ENCODE peak calls at places on chromosomes 11 and 22, in six cellular contexts. One of them, this sample, is unnamed.

GRCh38 chr11:41281131-41281742 is 178.2 kb downstream of the LRRC4C start:
- DNase-seq in H9: no peak
- DNase-seq in IMR-90: no peak
- DNase-seq in trophoblast cell: peak; percentile 2
- DNase-seq in neuronal stem cell: no peak
- DNase-seq in H1: no peak
- DNase-seq in this sample: peak; percentile 13

GRCh38 chr11:102320679-102321078 is 3.4 kb downstream of the BIRC3 start:
- DNase-seq in H9: no peak
- DNase-seq in H1: no peak
- DNase-seq in IMR-90: no peak
- DNase-seq in trophoblast cell: no peak
- DNase-seq in neuronal stem cell: no peak
- DNase-seq in this sample: no peak

GRCh38 chr22:40418366-40419201 is 48.2 kb downstream of the SGSM3 start:
- DNase-seq in H1: peak; percentile 42
- DNase-seq in IMR-90: peak; percentile 56
- DNase-seq in H9: no peak
- DNase-seq in trophoblast cell: peak; percentile 38
- DNase-seq in neuronal stem cell: no peak
- DNase-seq in this sample: no peak

GRCh38 chr11:128796275-128796674 is 70.8 kb downstream of the KCNJ1 start:
- DNase-seq in H9: no peak
- DNase-seq in trophoblast cell: no peak
- DNase-seq in H1: no peak
- DNase-seq in IMR-90: peak; percentile 79
- DNase-seq in neuronal stem cell: no peak
- DNase-seq in this sample: no peak

GRCh38 chr11:116832350-116833290 is 2.9 kb downstream of the APOC3 start:
- DNase-seq in neuronal stem cell: no peak
- DNase-seq in IMR-90: no peak
- DNase-seq in trophoblast cell: no peak
- DNase-seq in H1: no peak
- DNase-seq in H9: no peak
- DNase-seq in this sample: no peak

GRCh38 chr11:22554221-22554620 is 71.4 kb downstream of the FANCF start:
- DNase-seq in H1: no peak
- DNase-seq in neuronal stem cell: no peak
- DNase-seq in trophoblast cell: no peak
- DNase-seq in IMR-90: no peak
- DNase-seq in H9: no peak
- DNase-seq in this sample: no peak

GRCh38 chr11:66347425-66348276 is at the start of gene B4GAT1:
- DNase-seq in H1: peak; percentile 84
- DNase-seq in H9: peak; percentile 83
- DNase-seq in neuronal stem cell: peak; percentile 92
- DNase-seq in IMR-90: peak; percentile 93
- DNase-seq in trophoblast cell: peak; percentile 95
- DNase-seq in this sample: peak; percentile 93

GRCh38 chr22:37907036-37907954 is 1.2 kb downstream of the MICALL1 start:
- DNase-seq in IMR-90: peak; percentile 15
- DNase-seq in H1: no peak
- DNase-seq in neuronal stem cell: no peak
- DNase-seq in trophoblast cell: peak; percentile 48
- DNase-seq in H9: no peak
- DNase-seq in this sample: peak; percentile 54

GRCh38 chr22:35021166-35021565 is 44.8 kb upstream of the ISX start:
- DNase-seq in neuronal stem cell: no peak
- DNase-seq in H9: no peak
- DNase-seq in IMR-90: no peak
- DNase-seq in H1: no peak
- DNase-seq in trophoblast cell: no peak
- DNase-seq in this sample: no peak

GRCh38 chr11:27227744-27228143 is 135.3 kb downstream of the CCDC34 start:
- DNase-seq in H9: no peak
- DNase-seq in neuronal stem cell: no peak
- DNase-seq in IMR-90: no peak
- DNase-seq in trophoblast cell: no peak
- DNase-seq in H1: no peak
- DNase-seq in this sample: no peak

GRCh38 chr11:68938816-68939582 is 35.3 kb downstream of the IGHMBP2 start:
- DNase-seq in H1: no peak
- DNase-seq in H9: no peak
- DNase-seq in neuronal stem cell: no peak
- DNase-seq in trophoblast cell: no peak
- DNase-seq in IMR-90: no peak
- DNase-seq in this sample: no peak

GRCh38 chr11:108220721-108221346 is 1.6 kb downstream of the NPAT start:
- DNase-seq in H9: no peak
- DNase-seq in IMR-90: no peak
- DNase-seq in H1: no peak
- DNase-seq in trophoblast cell: peak; percentile 43
- DNase-seq in neuronal stem cell: no peak
- DNase-seq in this sample: peak; percentile 30

GRCh38 chr22:31628969-31629723 is 32.9 kb downstream of the PISD start:
- DNase-seq in neuronal stem cell: no peak
- DNase-seq in H9: peak; percentile 28
- DNase-seq in IMR-90: no peak
- DNase-seq in trophoblast cell: no peak
- DNase-seq in H1: no peak
- DNase-seq in this sample: no peak

GRCh38 chr11:110921742-110922200 is 209.5 kb upstream of the ARHGAP20 start:
- DNase-seq in H9: peak; percentile 44
- DNase-seq in IMR-90: peak; percentile 50
- DNase-seq in H1: no peak
- DNase-seq in neuronal stem cell: no peak
- DNase-seq in trophoblast cell: no peak
- DNase-seq in this sample: no peak

GRCh38 chr22:42680648-42681047 is 31.5 kb upstream of the CYB5R3 start:
- DNase-seq in IMR-90: peak; percentile 98
- DNase-seq in H9: no peak
- DNase-seq in neuronal stem cell: no peak
- DNase-seq in H1: no peak
- DNase-seq in trophoblast cell: peak; percentile 99
- DNase-seq in this sample: peak; percentile 97

GRCh38 chr11:825366-826231 is 2.1 kb upstream of the CRACR2B start:
- DNase-seq in H9: no peak
- DNase-seq in trophoblast cell: no peak
- DNase-seq in IMR-90: no peak
- DNase-seq in neuronal stem cell: no peak
- DNase-seq in H1: no peak
- DNase-seq in this sample: no peak

GRCh38 chr11:65314501-65315203 is at the start of gene CDC42EP2:
- DNase-seq in IMR-90: peak; percentile 80
- DNase-seq in H9: peak; percentile 86
- DNase-seq in trophoblast cell: peak; percentile 91
- DNase-seq in neuronal stem cell: peak; percentile 85
- DNase-seq in H1: peak; percentile 87
- DNase-seq in this sample: peak; percentile 90

GRCh38 chr22:50262460-50262911 is 1.0 kb upstream of the MAPK12 start:
- DNase-seq in neuronal stem cell: no peak
- DNase-seq in IMR-90: no peak
- DNase-seq in H9: no peak
- DNase-seq in H1: no peak
- DNase-seq in trophoblast cell: no peak
- DNase-seq in this sample: no peak

GRCh38 chr22:46547179-46547882 is 9.9 kb upstream of the CELSR1 start:
- DNase-seq in trophoblast cell: peak; percentile 57
- DNase-seq in neuronal stem cell: no peak
- DNase-seq in H1: no peak
- DNase-seq in H9: no peak
- DNase-seq in IMR-90: peak; percentile 77
- DNase-seq in this sample: peak; percentile 81

GRCh38 chr22:24429411-24430365 is 2.3 kb downstream of the ADORA2A start:
- DNase-seq in IMR-90: peak; percentile 22
- DNase-seq in H9: peak; percentile 65
- DNase-seq in neuronal stem cell: no peak
- DNase-seq in trophoblast cell: no peak
- DNase-seq in H1: no peak
- DNase-seq in this sample: no peak

GRCh38 chr22:36756746-36757607 is 18.9 kb downstream of the IFT27 start:
- DNase-seq in neuronal stem cell: no peak
- DNase-seq in IMR-90: no peak
- DNase-seq in H1: no peak
- DNase-seq in H9: peak; percentile 25
- DNase-seq in trophoblast cell: no peak
- DNase-seq in this sample: no peak

GRCh38 chr22:37126882-37127281 is 17.4 kb upstream of the TMPRSS6 start:
- DNase-seq in neuronal stem cell: no peak
- DNase-seq in trophoblast cell: no peak
- DNase-seq in H1: peak; percentile 59
- DNase-seq in IMR-90: no peak
- DNase-seq in H9: peak; percentile 56
- DNase-seq in this sample: no peak

GRCh38 chr11:102279641-102280170 is 37.6 kb upstream of the BIRC3 start:
- DNase-seq in neuronal stem cell: no peak
- DNase-seq in H1: no peak
- DNase-seq in IMR-90: peak; percentile 84
- DNase-seq in trophoblast cell: no peak
- DNase-seq in H9: no peak
- DNase-seq in this sample: peak; percentile 28

GRCh38 chr11:59573216-59573615 is 42.4 kb downstream of the OSBP start:
- DNase-seq in neuronal stem cell: no peak
- DNase-seq in IMR-90: peak; percentile 94
- DNase-seq in H9: no peak
- DNase-seq in trophoblast cell: peak; percentile 64
- DNase-seq in H1: no peak
- DNase-seq in this sample: peak; percentile 92

GRCh38 chr22:36369004-36369921 is 18.5 kb downstream of the MYH9 start:
- DNase-seq in H9: no peak
- DNase-seq in neuronal stem cell: no peak
- DNase-seq in H1: no peak
- DNase-seq in trophoblast cell: peak; percentile 91
- DNase-seq in IMR-90: peak; percentile 21
- DNase-seq in this sample: peak; percentile 56

GRCh38 chr11:132683602-132684001 is 848.7 kb downstream of the OPCML start:
- DNase-seq in H1: no peak
- DNase-seq in H9: no peak
- DNase-seq in trophoblast cell: no peak
- DNase-seq in IMR-90: peak; percentile 14
- DNase-seq in neuronal stem cell: no peak
- DNase-seq in this sample: peak; percentile 76

GRCh38 chr11:70680781-70681281 is 282.5 kb downstream of the CTTN start:
- DNase-seq in H9: no peak
- DNase-seq in IMR-90: no peak
- DNase-seq in trophoblast cell: no peak
- DNase-seq in neuronal stem cell: no peak
- DNase-seq in H1: no peak
- DNase-seq in this sample: no peak

GRCh38 chr11:129143335-129143734 is 48.8 kb downstream of the ARHGAP32 start:
- DNase-seq in trophoblast cell: peak; percentile 93
- DNase-seq in neuronal stem cell: peak; percentile 1
- DNase-seq in H1: no peak
- DNase-seq in IMR-90: peak; percentile 99
- DNase-seq in H9: no peak
- DNase-seq in this sample: peak; percentile 99

GRCh38 chr11:44729065-44729464 is 2.3 kb downstream of the TSPAN18 start:
- DNase-seq in H1: no peak
- DNase-seq in H9: no peak
- DNase-seq in neuronal stem cell: peak; percentile 35
- DNase-seq in trophoblast cell: no peak
- DNase-seq in IMR-90: no peak
- DNase-seq in this sample: no peak
- H3K18ac ChIP-seq in H1: no peak overlapping the region
- H3K18ac ChIP-seq in H9: no peak overlapping the region
- H3K18ac ChIP-seq in neuronal stem cell: no peak overlapping the region
- H3K18ac ChIP-seq in trophoblast cell: no peak overlapping the region
- H3K18ac ChIP-seq in IMR-90: no peak overlapping the region
- H3K18ac ChIP-seq in this sample: no peak overlapping the region

GRCh38 chr11:11979487-11980117 is 28.8 kb downstream of the DKK3 start:
- DNase-seq in trophoblast cell: peak; percentile 93
- DNase-seq in neuronal stem cell: no peak
- DNase-seq in IMR-90: peak; percentile 81
- DNase-seq in H1: no peak
- DNase-seq in H9: no peak
- DNase-seq in this sample: peak; percentile 91
- H2BK5ac ChIP-seq in trophoblast cell: peak overlapping the region; percentile 18
- H2BK5ac ChIP-seq in neuronal stem cell: no peak overlapping the region
- H2BK5ac ChIP-seq in IMR-90: peak overlapping the region; percentile 82
- H2BK5ac ChIP-seq in H1: no peak overlapping the region
- H2BK5ac ChIP-seq in H9: no peak overlapping the region
- H2BK5ac ChIP-seq in this sample: peak overlapping the region; percentile 4

GRCh38 chr11:42329930-42330555 is 870.6 kb upstream of the LRRC4C start:
- DNase-seq in H9: no peak
- DNase-seq in trophoblast cell: no peak
- DNase-seq in H1: no peak
- DNase-seq in IMR-90: no peak
- DNase-seq in neuronal stem cell: no peak
- DNase-seq in this sample: no peak
- H3K9me3 ChIP-seq in H9: peaks cover 4% of the 10 kb centered on the region
- H3K9me3 ChIP-seq in trophoblast cell: peaks cover 6% of the 10 kb centered on the region
- H3K9me3 ChIP-seq in H1: peaks cover 8% of the 10 kb centered on the region
- H3K9me3 ChIP-seq in IMR-90: no peaks in the 10 kb centered on the region
- H3K9me3 ChIP-seq in neuronal stem cell: no peaks in the 10 kb centered on the region
- H3K9me3 ChIP-seq in this sample: peaks cover 3% of the 10 kb centered on the region

GRCh38 chr22:32643246-32643645 is 158.3 kb upstream of the TIMP3 start:
- DNase-seq in neuronal stem cell: no peak
- DNase-seq in trophoblast cell: no peak
- DNase-seq in H9: no peak
- DNase-seq in H1: no peak
- DNase-seq in IMR-90: no peak
- DNase-seq in this sample: no peak
- H3K18ac ChIP-seq in neuronal stem cell: no peak overlapping the region
- H3K18ac ChIP-seq in trophoblast cell: no peak overlapping the region
- H3K18ac ChIP-seq in H9: no peak overlapping the region
- H3K18ac ChIP-seq in H1: no peak overlapping the region
- H3K18ac ChIP-seq in IMR-90: no peak overlapping the region
- H3K18ac ChIP-seq in this sample: no peak overlapping the region

This sample was measured in mesenchymal stem cell.